ENCODE peak calls at places on chromosomes 12 and 14, in nine cellular contexts. One of them, this sample, is unnamed. For H3K4me1, the result is how much of the 10 kb centered on the place peaks cover.

GRCh38 chr14:76673261-76673660 is 88.0 kb upstream of the VASH1 start:
- DNase-seq in CD8-positive, alpha-beta T cell: no peak
- DNase-seq in transverse colon: no peak
- DNase-seq in right lobe of liver: no peak
- DNase-seq in mucosa of descending colon: no peak
- DNase-seq in neural progenitor cell: no peak
- DNase-seq in lung: no peak
- DNase-seq in A549: no peak
- DNase-seq in tibial nerve: no peak
- DNase-seq in this sample: no peak

GRCh38 chr14:38047518-38047917 is 160.2 kb upstream of the SSTR1 start:
- DNase-seq in transverse colon: no peak
- DNase-seq in neural progenitor cell: no peak
- DNase-seq in tibial nerve: peak
- DNase-seq in right lobe of liver: no peak
- DNase-seq in CD8-positive, alpha-beta T cell: no peak
- DNase-seq in A549: no peak
- DNase-seq in lung: no peak
- DNase-seq in mucosa of descending colon: no peak
- DNase-seq in this sample: no peak

GRCh38 chr14:106372870-106373657 is 846.7 kb downstream of the TMEM121 start:
- DNase-seq in mucosa of descending colon: peak
- DNase-seq in tibial nerve: peak
- DNase-seq in right lobe of liver: peak
- DNase-seq in lung: peak
- DNase-seq in transverse colon: peak
- DNase-seq in CD8-positive, alpha-beta T cell: peak
- DNase-seq in A549: peak
- DNase-seq in neural progenitor cell: no peak
- DNase-seq in this sample: peak

GRCh38 chr14:36520601-36521525 is 831 bp upstream of the NKX2-1 start:
- DNase-seq in transverse colon: peak
- DNase-seq in lung: peak
- DNase-seq in neural progenitor cell: peak
- DNase-seq in mucosa of descending colon: peak
- DNase-seq in right lobe of liver: no peak
- DNase-seq in A549: peak
- DNase-seq in CD8-positive, alpha-beta T cell: no peak
- DNase-seq in tibial nerve: no peak
- DNase-seq in this sample: peak

GRCh38 chr14:57287745-57288144 is 19.0 kb downstream of the AP5M1 start:
- DNase-seq in CD8-positive, alpha-beta T cell: no peak
- DNase-seq in neural progenitor cell: no peak
- DNase-seq in right lobe of liver: no peak
- DNase-seq in tibial nerve: no peak
- DNase-seq in A549: no peak
- DNase-seq in lung: no peak
- DNase-seq in mucosa of descending colon: no peak
- DNase-seq in transverse colon: no peak
- DNase-seq in this sample: no peak

GRCh38 chr14:36827861-36828260 is 166.2 kb downstream of the PAX9 start:
- DNase-seq in right lobe of liver: no peak
- DNase-seq in CD8-positive, alpha-beta T cell: no peak
- DNase-seq in transverse colon: no peak
- DNase-seq in A549: no peak
- DNase-seq in tibial nerve: no peak
- DNase-seq in mucosa of descending colon: no peak
- DNase-seq in neural progenitor cell: no peak
- DNase-seq in lung: no peak
- DNase-seq in this sample: no peak

GRCh38 chr12:123261196-123261595 is 10.5 kb downstream of the CDK2AP1 start:
- DNase-seq in tibial nerve: no peak
- DNase-seq in right lobe of liver: no peak
- DNase-seq in CD8-positive, alpha-beta T cell: no peak
- DNase-seq in lung: no peak
- DNase-seq in A549: no peak
- DNase-seq in neural progenitor cell: peak
- DNase-seq in transverse colon: no peak
- DNase-seq in mucosa of descending colon: no peak
- DNase-seq in this sample: no peak

GRCh38 chr14:52780893-52781292 is 10.5 kb downstream of the GNPNAT1 start:
- DNase-seq in CD8-positive, alpha-beta T cell: no peak
- DNase-seq in mucosa of descending colon: no peak
- DNase-seq in transverse colon: no peak
- DNase-seq in neural progenitor cell: no peak
- DNase-seq in lung: no peak
- DNase-seq in right lobe of liver: no peak
- DNase-seq in A549: no peak
- DNase-seq in tibial nerve: no peak
- DNase-seq in this sample: no peak

GRCh38 chr12:113325938-113326337 is 9.0 kb downstream of the SLC8B1 start:
- DNase-seq in tibial nerve: no peak
- DNase-seq in mucosa of descending colon: peak
- DNase-seq in neural progenitor cell: no peak
- DNase-seq in A549: peak
- DNase-seq in transverse colon: no peak
- DNase-seq in CD8-positive, alpha-beta T cell: no peak
- DNase-seq in right lobe of liver: no peak
- DNase-seq in lung: no peak
- DNase-seq in this sample: no peak

GRCh38 chr14:21241218-21241819 is 27.9 kb downstream of the HNRNPC start:
- DNase-seq in neural progenitor cell: no peak
- DNase-seq in transverse colon: no peak
- DNase-seq in lung: no peak
- DNase-seq in CD8-positive, alpha-beta T cell: no peak
- DNase-seq in A549: peak
- DNase-seq in tibial nerve: no peak
- DNase-seq in right lobe of liver: no peak
- DNase-seq in mucosa of descending colon: no peak
- DNase-seq in this sample: no peak

GRCh38 chr12:92745874-92746553 is 43.2 kb downstream of the PLEKHG7 start:
- DNase-seq in CD8-positive, alpha-beta T cell: no peak
- DNase-seq in tibial nerve: peak
- DNase-seq in lung: peak
- DNase-seq in A549: peak
- DNase-seq in neural progenitor cell: no peak
- DNase-seq in mucosa of descending colon: peak
- DNase-seq in right lobe of liver: no peak
- DNase-seq in transverse colon: peak
- DNase-seq in this sample: no peak

GRCh38 chr12:91344408-91344807 is 161.8 kb upstream of the DCN start:
- DNase-seq in neural progenitor cell: no peak
- DNase-seq in CD8-positive, alpha-beta T cell: no peak
- DNase-seq in right lobe of liver: no peak
- DNase-seq in mucosa of descending colon: no peak
- DNase-seq in A549: no peak
- DNase-seq in transverse colon: no peak
- DNase-seq in lung: no peak
- DNase-seq in tibial nerve: no peak
- DNase-seq in this sample: no peak
- H3K4me1 ChIP-seq in neural progenitor cell: under half
- H3K4me1 ChIP-seq in CD8-positive, alpha-beta T cell: under half
- H3K4me1 ChIP-seq in right lobe of liver: under half
- H3K4me1 ChIP-seq in mucosa of descending colon: under half
- H3K4me1 ChIP-seq in A549: under half
- H3K4me1 ChIP-seq in transverse colon: under half
- H3K4me1 ChIP-seq in lung: under half
- H3K4me1 ChIP-seq in tibial nerve: under half
- H3K4me1 ChIP-seq in this sample: under half

GRCh38 chr12:9727813-9728212 is 5.1 kb downstream of the CLECL1 start:
- DNase-seq in lung: no peak
- DNase-seq in transverse colon: no peak
- DNase-seq in mucosa of descending colon: no peak
- DNase-seq in CD8-positive, alpha-beta T cell: no peak
- DNase-seq in right lobe of liver: no peak
- DNase-seq in tibial nerve: no peak
- DNase-seq in neural progenitor cell: no peak
- DNase-seq in A549: no peak
- DNase-seq in this sample: no peak
- H3K4me1 ChIP-seq in lung: under half
- H3K4me1 ChIP-seq in transverse colon: under half
- H3K4me1 ChIP-seq in mucosa of descending colon: under half
- H3K4me1 ChIP-seq in CD8-positive, alpha-beta T cell: under half
- H3K4me1 ChIP-seq in right lobe of liver: under half
- H3K4me1 ChIP-seq in tibial nerve: under half
- H3K4me1 ChIP-seq in neural progenitor cell: under half
- H3K4me1 ChIP-seq in A549: under half
- H3K4me1 ChIP-seq in this sample: under half

GRCh38 chr12:55812088-55812487 is 5.4 kb downstream of the SARNP start:
- DNase-seq in right lobe of liver: no peak
- DNase-seq in tibial nerve: no peak
- DNase-seq in transverse colon: no peak
- DNase-seq in A549: no peak
- DNase-seq in lung: no peak
- DNase-seq in neural progenitor cell: no peak
- DNase-seq in CD8-positive, alpha-beta T cell: no peak
- DNase-seq in mucosa of descending colon: no peak
- DNase-seq in this sample: no peak
- H3K4me1 ChIP-seq in right lobe of liver: under half
- H3K4me1 ChIP-seq in tibial nerve: under half
- H3K4me1 ChIP-seq in transverse colon: under half
- H3K4me1 ChIP-seq in A549: under half
- H3K4me1 ChIP-seq in lung: under half
- H3K4me1 ChIP-seq in neural progenitor cell: under half
- H3K4me1 ChIP-seq in CD8-positive, alpha-beta T cell: under half
- H3K4me1 ChIP-seq in mucosa of descending colon: under half
- H3K4me1 ChIP-seq in this sample: under half

DNA sequence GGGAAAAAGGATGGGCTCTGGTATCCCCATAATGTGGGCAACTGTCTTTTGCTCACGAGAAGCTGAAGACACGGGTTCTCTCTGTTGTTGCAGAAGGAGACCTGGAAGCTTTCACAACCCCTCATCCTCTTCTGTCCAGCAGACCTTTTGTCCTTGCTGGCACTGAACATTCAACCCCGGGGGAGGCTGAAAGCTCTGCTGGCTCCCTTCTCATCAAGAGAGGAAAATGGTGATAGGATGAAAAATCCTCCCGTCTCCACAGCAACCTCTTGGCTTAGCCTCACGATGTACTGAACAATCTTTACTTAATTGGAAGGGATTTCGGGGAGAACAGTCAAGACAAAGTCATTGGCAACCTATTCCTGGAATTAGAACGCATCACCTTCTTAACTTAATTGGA is 39.0 kb downstream of the ELK3 start:
- DNase-seq in CD8-positive, alpha-beta T cell: no peak
- DNase-seq in lung: no peak
- DNase-seq in tibial nerve: peak
- DNase-seq in mucosa of descending colon: no peak
- DNase-seq in right lobe of liver: no peak
- DNase-seq in A549: no peak
- DNase-seq in neural progenitor cell: no peak
- DNase-seq in transverse colon: no peak
- DNase-seq in this sample: no peak
- H3K4me1 ChIP-seq in CD8-positive, alpha-beta T cell: under half
- H3K4me1 ChIP-seq in lung: under half
- H3K4me1 ChIP-seq in tibial nerve: under half
- H3K4me1 ChIP-seq in mucosa of descending colon: under half
- H3K4me1 ChIP-seq in right lobe of liver: under half
- H3K4me1 ChIP-seq in A549: under half
- H3K4me1 ChIP-seq in neural progenitor cell: under half
- H3K4me1 ChIP-seq in transverse colon: under half
- H3K4me1 ChIP-seq in this sample: under half

DNA sequence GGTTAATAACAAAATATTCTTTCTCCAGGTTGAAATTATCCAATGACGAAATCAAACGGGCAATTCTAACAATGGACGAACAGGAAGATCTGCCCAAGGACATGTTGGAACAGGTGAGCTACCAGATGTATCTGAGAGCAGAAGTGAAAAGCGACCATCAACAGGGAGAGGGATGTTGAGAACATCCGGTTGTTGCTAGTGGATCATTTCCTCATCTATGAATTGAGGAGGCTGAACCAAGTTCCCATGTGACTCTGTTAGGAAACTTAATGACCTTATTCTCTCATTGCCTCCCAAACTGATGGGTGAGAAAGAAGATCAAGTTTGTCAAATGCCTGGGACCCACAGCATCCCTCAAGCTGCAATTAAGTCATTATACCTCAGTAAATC is 117.7 kb downstream of the GPR135 start:
- DNase-seq in A549: no peak
- DNase-seq in neural progenitor cell: no peak
- DNase-seq in right lobe of liver: no peak
- DNase-seq in tibial nerve: no peak
- DNase-seq in lung: no peak
- DNase-seq in transverse colon: no peak
- DNase-seq in CD8-positive, alpha-beta T cell: no peak
- DNase-seq in mucosa of descending colon: no peak
- DNase-seq in this sample: no peak
- H3K4me1 ChIP-seq in A549: under half
- H3K4me1 ChIP-seq in neural progenitor cell: under half
- H3K4me1 ChIP-seq in right lobe of liver: under half
- H3K4me1 ChIP-seq in tibial nerve: under half
- H3K4me1 ChIP-seq in lung: under half
- H3K4me1 ChIP-seq in transverse colon: under half
- H3K4me1 ChIP-seq in CD8-positive, alpha-beta T cell: under half
- H3K4me1 ChIP-seq in mucosa of descending colon: under half
- H3K4me1 ChIP-seq in this sample: under half

GRCh38 chr14:99685061-99685995 is 1.2 kb downstream of the CYP46A1 start:
- DNase-seq in transverse colon: no peak
- DNase-seq in neural progenitor cell: peak
- DNase-seq in right lobe of liver: no peak
- DNase-seq in tibial nerve: no peak
- DNase-seq in lung: no peak
- DNase-seq in CD8-positive, alpha-beta T cell: no peak
- DNase-seq in A549: no peak
- DNase-seq in mucosa of descending colon: no peak
- DNase-seq in this sample: no peak
- H3K4me1 ChIP-seq in transverse colon: under half
- H3K4me1 ChIP-seq in neural progenitor cell: under half
- H3K4me1 ChIP-seq in right lobe of liver: under half
- H3K4me1 ChIP-seq in tibial nerve: under half
- H3K4me1 ChIP-seq in lung: under half
- H3K4me1 ChIP-seq in CD8-positive, alpha-beta T cell: under half
- H3K4me1 ChIP-seq in A549: under half
- H3K4me1 ChIP-seq in mucosa of descending colon: under half
- H3K4me1 ChIP-seq in this sample: under half

This sample was measured in Caco-2.